ENCODE peak calls at places on chromosomes 5 and 9, in seven cellular contexts. Z is A673, F is cardiac muscle cell, H is dorsolateral prefrontal cortex, Y is neural progenitor cell, E is pancreas, A is spleen. G is an unnamed sample.

GRCh38 chr5:168680395-168680794 is 101.2 kb upstream of the PANK3 start:
- DNase-seq in Z (no peak), F (no peak), H (no peak), Y (no peak), E (no peak), A (peak; percentile 54), G (no peak)

GRCh38 chr5:93433422-93433821 is 147.6 kb downstream of the NR2F1-AS1 start:
- DNase-seq in Z (no peak), F (peak; percentile 86), H (no peak), Y (no peak), E (no peak), A (no peak), G (no peak)

GRCh38 chr5:157390179-157390923 is 69.7 kb upstream of the NIPAL4 start:
- DNase-seq in Z (no peak), F (peak; percentile 43), H (no peak), Y (no peak), E (no peak), A (no peak), G (peak; percentile 81)

GRCh38 chr9:108953983-108954574 is 19.9 kb downstream of the ABITRAM start:
- DNase-seq in Z (peak; percentile 42), F (peak; percentile 69), H (no peak), Y (peak; percentile 42), E (no peak), A (no peak), G (peak; percentile 27)

GRCh38 chr5:10111575-10111974 is 138.1 kb downstream of the ATPSCKMT start:
- DNase-seq in Z (peak; percentile 28), F (peak; percentile 64), H (no peak), Y (peak; percentile 54), E (no peak), A (no peak), G (peak; percentile 47)

GRCh38 chr5:12616093-12616492 is 711.8 kb upstream of the CTNND2 start:
- DNase-seq in Z (no peak), F (no peak), H (no peak), Y (no peak), E (no peak), A (no peak), G (no peak)

GRCh38 chr5:171223927-171224326 is 85.1 kb upstream of the TLX3 start:
- DNase-seq in Z (no peak), F (no peak), H (no peak), Y (no peak), E (no peak), A (no peak), G (no peak)

GRCh38 chr9:130530932-130531331 is 48.4 kb upstream of the FUBP3 start:
- DNase-seq in Z (no peak), F (peak; percentile 88), H (no peak), Y (no peak), E (peak; percentile 13), A (no peak), G (no peak)

GRCh38 chr9:70340572-70340971 is 73.9 kb downstream of the KLF9 start:
- DNase-seq in Z (peak; percentile 37), F (peak; percentile 60), H (no peak), Y (peak; percentile 5), E (no peak), A (no peak), G (no peak)

GRCh38 chr5:172714491-172715420 is 56.2 kb downstream of the DUSP1 start:
- DNase-seq in Z (peak; percentile 69), F (peak; percentile 76), H (peak; percentile 77), Y (peak; percentile 82), E (peak; percentile 63), A (peak; percentile 89), G (peak; percentile 32)

GRCh38 chr5:150540615-150541396 is 32.9 kb downstream of the NDST1 start:
- DNase-seq in Z (no peak), F (peak; percentile 97), H (no peak), Y (no peak), E (no peak), A (peak; percentile 4), G (peak; percentile 60)

GRCh38 chr9:117733465-117733864 is 29.3 kb downstream of the TLR4 start:
- DNase-seq in Z (no peak), F (no peak), H (no peak), Y (no peak), E (no peak), A (no peak), G (no peak)

GRCh38 chr9:69120380-69121154 is 53.5 kb upstream of the TJP2 start:
- DNase-seq in Z (no peak), F (peak; percentile 24), H (no peak), Y (peak; percentile 59), E (peak; percentile 96), A (no peak), G (no peak)

GRCh38 chr9:75939712-75940111 is 49.2 kb downstream of the PCSK5 start:
- DNase-seq in Z (no peak), F (no peak), H (no peak), Y (no peak), E (no peak), A (no peak), G (no peak)

GRCh38 chr9:106913276-106913675 is 50.3 kb downstream of the ZNF462 start:
- DNase-seq in Z (no peak), F (no peak), H (no peak), Y (no peak), E (no peak), A (no peak), G (no peak)

GRCh38 chr9:107394264-107394663 is 95.3 kb downstream of the KLF4 start:
- DNase-seq in Z (no peak), F (peak; percentile 42), H (no peak), Y (no peak), E (no peak), A (no peak), G (peak; percentile 27)

GRCh38 chr5:140420665-140421361 is 19.2 kb downstream of the ANKHD1 start:
- DNase-seq in Z (no peak), F (no peak), H (no peak), Y (no peak), E (no peak), A (no peak), G (no peak)

GRCh38 chr5:43037929-43038510 is 2.1 kb downstream of the ANXA2R start:
- DNase-seq in Z (peak; percentile 29), F (peak; percentile 82), H (no peak), Y (peak; percentile 29), E (no peak), A (no peak), G (no peak)

GRCh38 chr9:5628183-5628529 is 751 bp upstream of the RIC1 start:
- DNase-seq in Z (no peak), F (no peak), H (no peak), Y (no peak), E (no peak), A (no peak), G (no peak)

GRCh38 chr5:34652916-34653315 is 3.2 kb upstream of the RAI14 start:
- DNase-seq in Z (no peak), F (peak; percentile 78), H (no peak), Y (no peak), E (no peak), A (no peak), G (no peak)

GRCh38 chr9:123954921-123955320 is 25.0 kb upstream of the DENND1A start:
- DNase-seq in Z (peak; percentile 74), F (peak; percentile 78), H (no peak), Y (no peak), E (no peak), A (no peak), G (no peak)

GRCh38 chr9:132232522-132232921 is 70.7 kb downstream of the NTNG2 start:
- DNase-seq in Z (no peak), F (no peak), H (no peak), Y (no peak), E (no peak), A (no peak), G (no peak)

GRCh38 chr9:104748359-104749031 is 1.0 kb downstream of the NIPSNAP3A start:
- DNase-seq in Z (peak; percentile 17), F (peak; percentile 33), H (no peak), Y (no peak), E (no peak), A (no peak), G (no peak)

GRCh38 chr9:104746285-104746684 is 1.2 kb upstream of the NIPSNAP3A start:
- DNase-seq in Z (no peak), F (no peak), H (no peak), Y (no peak), E (no peak), A (no peak), G (no peak)

GRCh38 chr9:104747565-104748358 is at the start of gene NIPSNAP3A:
- DNase-seq in Z (peak; percentile 86), F (peak; percentile 78), H (peak; percentile 88), Y (peak; percentile 85), E (peak; percentile 79), A (peak; percentile 97), G (peak; percentile 17)

GRCh38 chr9:104746798-104747197 is 685 bp upstream of the NIPSNAP3A start:
- DNase-seq in Z (no peak), F (no peak), H (no peak), Y (no peak), E (no peak), A (no peak), G (no peak)

GRCh38 chr9:104747245-104747564 is 278 bp upstream of the NIPSNAP3A start:
- DNase-seq in Z (no peak), F (no peak), H (no peak), Y (no peak), E (no peak), A (no peak), G (no peak)
- H3K4me3 ChIP-seq in Z (peak overlapping the region; percentile 90), F (peak overlapping the region; percentile 53), H (peak overlapping the region; percentile 86), Y (peak overlapping the region; percentile 82), E (peak overlapping the region; percentile 78), A (peak overlapping the region; percentile 75), G (peak overlapping the region; percentile 86)

GRCh38 chr5:149452665-149453617 is 73.8 kb upstream of the IL17B start:
- DNase-seq in Z (peak; percentile 58), F (peak; percentile 95), H (no peak), Y (peak; percentile 50), E (no peak), A (no peak), G (no peak)
- TF ChIP-seq CTCF in Z (no peak), F (peak; percentile 28), H (no peak), Y (no peak), E (no peak), A (no peak), G (no peak)

GRCh38 chr9:98940278-98940677 is 3.4 kb upstream of the COL15A1 start:
- DNase-seq in Z (no peak), F (no peak), H (no peak), Y (no peak), E (no peak), A (no peak), G (no peak)

GRCh38 chr9:98941946-98942523 is 1.7 kb upstream of the COL15A1 start:
- DNase-seq in Z (no peak), F (no peak), H (no peak), Y (no peak), E (no peak), A (no peak), G (no peak)

GRCh38 chr9:98944130-98945074 is 695 bp downstream of the COL15A1 start:
- DNase-seq in Z (no peak), F (peak; percentile 21), H (peak; percentile 38), Y (peak; percentile 49), E (peak; percentile 36), A (no peak), G (no peak)

GRCh38 chr9:98943682-98944129 is at the start of gene COL15A1:
- DNase-seq in Z (no peak), F (peak; percentile 33), H (no peak), Y (peak; percentile 86), E (peak; percentile 38), A (no peak), G (no peak)

GRCh38 chr9:98942906-98943681 is 613 bp upstream of the COL15A1 start:
- DNase-seq in Z (no peak), F (no peak), H (no peak), Y (no peak), E (no peak), A (no peak), G (no peak)
- H3K4me3 ChIP-seq in Z (no peak overlapping the region), F (peak overlapping the region; percentile 35), H (peak overlapping the region; percentile 55), Y (peak overlapping the region; percentile 67), E (peak overlapping the region; percentile 50), A (peak overlapping the region; percentile 36), G (peak overlapping the region; percentile 54)

GRCh38 chr9:98410185-98410697 is 154.8 kb upstream of the TBC1D2 start:
- DNase-seq in Z (peak; percentile 60), F (peak; percentile 92), H (peak; percentile 68), Y (peak; percentile 66), E (peak; percentile 6), A (no peak), G (peak; percentile 16)
- TF ChIP-seq CTCF in Z (no peak), F (peak; percentile 61), H (no peak), Y (no peak), E (no peak), A (no peak), G (peak; percentile 24)

G was measured in HFF-Myc.